ENCODE peak calls at places on chromosomes 6 and 20, in eight cellular contexts. B is dorsolateral prefrontal cortex, M is cardiac fibroblast, L is tibial artery, V is HFF-Myc, T is GM12864, S is natural killer cell, U is esophagus squamous epithelium. J is an unnamed sample.

GRCh38 chr6:129089357-129089756 is 206.4 kb downstream of the LAMA2 start:
- DNase-seq in B (no peak), M (no peak), L (no peak), V (no peak), T (no peak), S (no peak), U (no peak), J (no peak)

GRCh38 chr20:21613512-21613911 is 92.0 kb upstream of the PAX1 start:
- DNase-seq in B (no peak), M (no peak), L (no peak), V (no peak), T (no peak), S (no peak), U (no peak), J (no peak)

GRCh38 chr6:127586372-127586771 is 9.4 kb downstream of the C6orf58 start:
- DNase-seq in B (no peak), M (no peak), L (no peak), V (no peak), T (no peak), S (no peak), U (no peak), J (no peak)

GRCh38 chr6:125170376-125170775 is 16.8 kb downstream of the TPD52L1 start:
- DNase-seq in B (no peak), M (peak), L (no peak), V (no peak), T (no peak), S (no peak), U (no peak), J (no peak)

GRCh38 chr6:137571854-137572253 is 77.7 kb upstream of the OLIG3 start:
- DNase-seq in B (no peak), M (peak), L (no peak), V (peak), T (peak), S (peak), U (no peak), J (no peak)

GRCh38 chr6:50655848-50656453 is 57.4 kb upstream of the TFAP2D start:
- DNase-seq in B (no peak), M (peak), L (no peak), V (no peak), T (no peak), S (no peak), U (no peak), J (no peak)

GRCh38 chr6:111068116-111068897 is 19.0 kb upstream of the SLC16A10 start:
- DNase-seq in B (no peak), M (no peak), L (no peak), V (no peak), T (no peak), S (no peak), U (no peak), J (no peak)

GRCh38 chr6:107911711-107912110 is 46.3 kb downstream of the SEC63 start:
- DNase-seq in B (no peak), M (no peak), L (no peak), V (no peak), T (no peak), S (no peak), U (no peak), J (no peak)

GRCh38 chr6:111069722-111070406 is 17.4 kb upstream of the SLC16A10 start:
- DNase-seq in B (no peak), M (no peak), L (no peak), V (no peak), T (no peak), S (no peak), U (no peak), J (no peak)

GRCh38 chr20:1187605-1188171 is 2.9 kb upstream of the TMEM74B start:
- DNase-seq in B (no peak), M (peak), L (no peak), V (no peak), T (no peak), S (no peak), U (no peak), J (no peak)

GRCh38 chr20:43838703-43839060 is 76.0 kb upstream of the TOX2 start:
- DNase-seq in B (no peak), M (no peak), L (no peak), V (no peak), T (no peak), S (no peak), U (no peak), J (no peak)

GRCh38 chr20:14288341-14289330 is 48.8 kb downstream of the FLRT3 start:
- DNase-seq in B (no peak), M (no peak), L (no peak), V (peak), T (no peak), S (no peak), U (no peak), J (no peak)

GRCh38 chr20:3866464-3866863 is 19.8 kb downstream of the MAVS start:
- DNase-seq in B (no peak), M (no peak), L (no peak), V (no peak), T (no peak), S (no peak), U (no peak), J (no peak)

GRCh38 chr20:44714102-44714700 is 968 bp upstream of the CCN5 start:
- DNase-seq in B (no peak), M (no peak), L (peak), V (no peak), T (no peak), S (no peak), U (no peak), J (no peak)

GRCh38 chr6:150408842-150409241 is 40.0 kb downstream of the IYD start:
- DNase-seq in B (no peak), M (no peak), L (no peak), V (no peak), T (no peak), S (no peak), U (no peak), J (no peak)

GRCh38 chr6:23905301-23905700 is 220.7 kb upstream of the NRSN1 start:
- DNase-seq in B (no peak), M (no peak), L (no peak), V (no peak), T (no peak), S (no peak), U (no peak), J (no peak)

GRCh38 chr20:51340451-51340840 is 202.1 kb downstream of the NFATC2 start:
- DNase-seq in B (no peak), M (no peak), L (no peak), V (no peak), T (no peak), S (no peak), U (no peak), J (no peak)

GRCh38 chr20:2276015-2276414 is 19.8 kb upstream of the TGM3 start:
- DNase-seq in B (no peak), M (no peak), L (no peak), V (no peak), T (no peak), S (no peak), U (no peak), J (no peak)

GRCh38 chr20:11430652-11431051 is 487.0 kb upstream of the BTBD3 start:
- DNase-seq in B (no peak), M (no peak), L (no peak), V (no peak), T (no peak), S (no peak), U (no peak), J (no peak)

DNA sequence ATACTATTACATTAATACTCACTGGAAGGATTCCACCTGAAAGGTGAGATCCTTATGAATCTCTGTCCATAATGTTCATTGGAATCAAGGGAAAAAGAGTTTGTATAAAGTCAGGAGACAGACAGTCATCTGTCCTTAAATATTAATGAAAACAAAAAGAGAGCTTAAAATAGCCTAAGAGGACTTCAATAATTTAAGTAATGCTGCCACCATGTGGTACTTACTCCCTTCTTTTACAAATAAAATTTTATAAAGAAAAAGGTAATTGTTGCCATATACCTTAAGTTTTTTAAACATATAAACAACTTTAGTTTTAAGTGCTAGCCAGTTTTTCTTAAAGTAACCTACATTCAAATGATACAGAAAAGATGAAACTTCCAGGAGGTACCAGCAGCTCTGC is 5.1 kb downstream of the BLOC1S5 start:
- DNase-seq in B (no peak), M (peak), L (no peak), V (no peak), T (no peak), S (no peak), U (no peak), J (no peak)
- TF ChIP-seq CTCF in B (peak), M (peak), L (peak), V (no peak), T (no peak), S (peak), U (no peak), J (peak)

DNA sequence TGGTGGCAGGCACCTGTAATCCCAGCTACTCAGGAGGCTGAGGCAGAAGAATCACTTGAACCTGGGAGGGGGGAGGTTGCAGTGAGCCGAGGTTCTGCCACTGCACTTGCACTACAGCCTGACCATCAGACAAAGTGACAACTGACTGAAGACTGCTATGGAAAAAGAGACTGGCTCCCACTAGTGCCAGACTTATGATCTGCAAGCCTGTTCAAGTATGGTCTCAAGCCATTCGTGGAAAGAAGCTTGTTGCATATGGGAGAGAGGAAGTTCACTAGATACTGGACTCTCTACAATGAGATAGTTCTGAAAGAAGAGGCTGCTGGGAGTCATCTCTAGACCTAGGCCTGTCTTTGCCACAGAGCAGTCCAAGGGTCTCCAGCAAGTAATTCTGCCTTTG is 26.7 kb downstream of the MDN1 start:
- DNase-seq in B (no peak), M (peak), L (no peak), V (no peak), T (peak), S (no peak), U (no peak), J (no peak)
- TF ChIP-seq CTCF in B (peak), M (peak), L (no peak), V (peak), T (peak), S (peak), U (no peak), J (peak)

DNA sequence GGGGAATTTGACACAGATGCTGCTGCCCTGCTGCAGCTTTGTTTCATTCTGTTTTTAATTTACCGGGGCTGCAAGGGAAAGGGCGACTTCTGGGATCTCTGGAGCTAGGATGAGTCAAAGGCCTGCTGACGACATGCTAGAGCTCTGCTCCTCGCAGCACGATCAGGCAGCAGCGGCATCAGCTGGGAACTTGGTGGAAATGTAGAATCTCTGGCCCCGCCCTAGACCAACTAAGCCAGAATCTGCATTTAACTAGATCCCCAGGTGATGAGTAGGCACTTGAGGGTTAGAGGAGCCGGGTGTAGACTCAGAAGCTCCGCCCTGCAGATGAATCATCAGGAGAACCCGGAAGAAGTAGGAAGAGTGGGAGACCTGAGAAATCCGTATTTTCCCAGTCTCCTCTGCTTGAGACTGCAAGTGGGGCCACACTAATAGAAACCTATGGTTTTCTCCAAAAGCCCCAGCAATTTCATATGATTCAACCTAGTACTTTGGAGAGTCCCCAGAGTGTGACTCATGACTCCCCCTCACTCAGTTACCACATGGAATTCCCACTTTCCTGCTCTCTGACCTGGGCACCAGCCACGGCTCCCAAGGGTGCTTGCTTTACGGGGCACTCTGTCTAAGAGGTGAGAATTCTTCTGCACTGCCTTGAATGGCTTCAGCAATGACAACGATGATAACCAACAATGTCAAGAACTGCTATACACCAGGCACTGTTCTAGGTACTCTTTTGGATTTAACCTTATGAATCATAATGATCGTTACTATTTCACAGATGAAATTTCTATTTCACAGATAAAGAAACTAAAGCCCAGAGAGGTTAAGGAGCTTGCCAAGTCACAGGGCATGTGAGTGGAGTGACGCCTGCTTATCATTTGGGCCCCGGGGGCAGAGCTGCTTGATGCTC is 18.1 kb downstream of the TUBB2B start:
- DNase-seq in B (peak), M (peak), L (peak), V (peak), T (peak), S (no peak), U (peak), J (no peak)
- TF ChIP-seq CTCF in B (no peak), M (peak), L (no peak), V (no peak), T (peak), S (no peak), U (no peak), J (no peak)

DNA sequence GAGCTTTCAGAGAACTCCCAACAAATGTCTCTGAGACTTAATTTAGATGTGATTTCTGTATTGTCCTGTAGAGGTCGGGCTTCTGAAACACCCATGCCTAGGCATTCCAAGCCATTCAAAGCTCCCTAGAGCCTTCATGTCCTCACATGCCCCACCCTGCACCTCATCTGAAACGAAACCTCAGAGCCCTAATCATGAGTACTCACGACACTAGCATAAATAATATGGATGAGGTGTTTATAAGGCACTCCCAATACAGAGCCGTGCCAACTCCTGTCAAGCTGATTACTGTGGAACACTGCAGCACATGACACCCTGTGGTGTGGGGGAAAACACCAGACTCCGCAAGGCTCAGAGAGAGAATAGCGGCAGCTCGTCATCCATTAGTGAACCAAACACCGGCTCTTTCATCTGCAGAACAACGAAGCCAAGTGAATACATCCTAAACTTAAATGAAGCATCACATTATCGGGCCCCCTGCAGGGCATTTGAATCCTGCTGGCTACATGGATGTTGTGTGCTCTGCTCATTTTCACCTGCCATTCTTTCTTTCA is 83.8 kb downstream of the FNDC1 start:
- DNase-seq in B (no peak), M (peak), L (no peak), V (peak), T (peak), S (no peak), U (no peak), J (no peak)
- TF ChIP-seq CTCF in B (peak), M (peak), L (peak), V (peak), T (peak), S (peak), U (peak), J (peak)

GRCh38 chr6:117267766-117268534 is 2.6 kb downstream of the VGLL2 start:
- DNase-seq in B (no peak), M (no peak), L (no peak), V (no peak), T (no peak), S (no peak), U (no peak), J (no peak)
- TF ChIP-seq CTCF in B (no peak), M (no peak), L (no peak), V (peak), T (peak), S (no peak), U (no peak), J (peak)